ENCODE peak calls at places on chromosomes 11 and 22, in four cellular contexts. One of them, this sample, is unnamed.

GRCh38 chr11:16986434-16987204 is 27.6 kb downstream of the PLEKHA7 start:
- DNase-seq in GM12891: peak
- DNase-seq in prostate gland: peak
- DNase-seq in A549: no peak
- DNase-seq in this sample: no peak

GRCh38 chr22:25334091-25334490 is 114.7 kb downstream of the CRYBB2 start:
- DNase-seq in GM12891: no peak
- DNase-seq in prostate gland: peak
- DNase-seq in A549: peak
- DNase-seq in this sample: peak

GRCh38 chr11:67119577-67120391 is 721 bp downstream of the KDM2A start:
- DNase-seq in GM12891: no peak
- DNase-seq in prostate gland: peak
- DNase-seq in A549: peak
- DNase-seq in this sample: peak

GRCh38 chr22:34976474-34976873 is 89.5 kb upstream of the ISX start:
- DNase-seq in GM12891: no peak
- DNase-seq in prostate gland: no peak
- DNase-seq in A549: no peak
- DNase-seq in this sample: no peak

GRCh38 chr11:18671246-18671645 is 27.3 kb upstream of the TMEM86A start:
- DNase-seq in GM12891: no peak
- DNase-seq in prostate gland: no peak
- DNase-seq in A549: no peak
- DNase-seq in this sample: no peak

GRCh38 chr11:489610-490185 is 17.3 kb downstream of the RNH1 start:
- DNase-seq in GM12891: peak
- DNase-seq in prostate gland: no peak
- DNase-seq in A549: no peak
- DNase-seq in this sample: no peak

GRCh38 chr11:2138075-2138435 is 1.1 kb downstream of the IGF2 start:
- DNase-seq in GM12891: no peak
- DNase-seq in prostate gland: no peak
- DNase-seq in A549: no peak
- DNase-seq in this sample: no peak

GRCh38 chr11:69249641-69250502 is 44.1 kb upstream of the MYEOV start:
- DNase-seq in GM12891: no peak
- DNase-seq in prostate gland: no peak
- DNase-seq in A549: no peak
- DNase-seq in this sample: no peak

GRCh38 chr11:11155962-11156815 is 196.9 kb downstream of the CSNK2A3 start:
- DNase-seq in GM12891: peak
- DNase-seq in prostate gland: no peak
- DNase-seq in A549: peak
- DNase-seq in this sample: peak

GRCh38 chr11:73812234-73812633 is 24.6 kb downstream of the MRPL48 start:
- DNase-seq in GM12891: no peak
- DNase-seq in prostate gland: no peak
- DNase-seq in A549: no peak
- DNase-seq in this sample: no peak
- TF ChIP-seq POLR2A in GM12891: no peak
- TF ChIP-seq POLR2A in prostate gland: no peak
- TF ChIP-seq POLR2A in A549: no peak
- TF ChIP-seq POLR2A in this sample: no peak

GRCh38 chr11:119723243-119723951 is 5.6 kb downstream of the NECTIN1 start:
- DNase-seq in GM12891: no peak
- DNase-seq in prostate gland: no peak
- DNase-seq in A549: no peak
- DNase-seq in this sample: no peak
- TF ChIP-seq POLR2A in GM12891: no peak
- TF ChIP-seq POLR2A in prostate gland: no peak
- TF ChIP-seq POLR2A in A549: no peak
- TF ChIP-seq POLR2A in this sample: no peak

DNA sequence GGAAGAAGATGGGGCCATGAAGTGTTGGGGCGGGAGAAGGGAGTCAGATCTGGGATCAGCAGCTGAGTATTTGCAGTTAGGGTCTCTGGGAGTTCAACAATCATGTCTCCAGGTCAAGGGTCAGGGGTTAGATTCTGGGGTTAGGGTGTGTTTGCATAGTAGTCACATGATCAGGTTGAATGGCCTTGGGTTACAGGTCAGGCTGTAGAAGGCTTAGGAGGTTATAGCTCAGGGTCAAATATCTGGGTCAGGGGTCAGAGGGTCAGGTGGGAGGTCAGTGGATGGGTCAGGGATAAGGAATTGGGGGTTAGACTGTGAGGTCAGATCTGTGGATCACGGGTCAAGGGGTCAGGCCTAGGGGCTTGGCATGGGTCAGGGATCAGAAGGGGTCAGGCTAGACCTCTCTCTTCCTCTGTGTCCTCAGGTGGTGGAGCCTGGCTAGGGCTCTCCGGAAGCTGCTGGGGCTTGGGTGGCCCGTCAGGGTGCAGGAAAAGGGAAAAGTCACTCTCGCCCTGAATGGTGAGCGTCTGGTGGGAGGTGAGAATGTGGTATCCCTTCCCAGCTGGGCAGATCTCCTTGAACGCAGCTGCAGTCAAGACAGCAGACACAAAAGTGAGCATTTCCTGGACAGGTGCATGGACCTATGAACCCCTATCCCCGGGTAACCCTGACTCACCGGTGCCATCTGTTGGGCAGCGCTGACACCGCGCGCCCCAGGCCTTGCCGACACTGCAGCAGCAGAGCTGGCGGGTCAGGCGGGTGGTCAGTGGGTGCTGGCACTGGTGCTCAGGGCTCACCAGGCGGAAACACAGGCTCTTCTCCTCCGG is 6.4 kb downstream of the LTBP3 start:
- DNase-seq in GM12891: no peak
- DNase-seq in prostate gland: no peak
- DNase-seq in A549: peak
- DNase-seq in this sample: peak
- TF ChIP-seq POLR2A in GM12891: no peak
- TF ChIP-seq POLR2A in prostate gland: no peak
- TF ChIP-seq POLR2A in A549: no peak
- TF ChIP-seq POLR2A in this sample: no peak

GRCh38 chr11:47185305-47186075 is 744 bp downstream of the PACSIN3 start:
- DNase-seq in GM12891: no peak
- DNase-seq in prostate gland: peak
- DNase-seq in A549: peak
- DNase-seq in this sample: peak

GRCh38 chr11:47186937-47187681 is 875 bp upstream of the PACSIN3 start:
- DNase-seq in GM12891: peak
- DNase-seq in prostate gland: no peak
- DNase-seq in A549: peak
- DNase-seq in this sample: peak

GRCh38 chr11:47184711-47185304 is 1.4 kb downstream of the PACSIN3 start:
- DNase-seq in GM12891: no peak
- DNase-seq in prostate gland: no peak
- DNase-seq in A549: no peak
- DNase-seq in this sample: no peak

GRCh38 chr11:47187723-47188122 is 1.5 kb upstream of the PACSIN3 start:
- DNase-seq in GM12891: no peak
- DNase-seq in prostate gland: no peak
- DNase-seq in A549: no peak
- DNase-seq in this sample: no peak

DNA sequence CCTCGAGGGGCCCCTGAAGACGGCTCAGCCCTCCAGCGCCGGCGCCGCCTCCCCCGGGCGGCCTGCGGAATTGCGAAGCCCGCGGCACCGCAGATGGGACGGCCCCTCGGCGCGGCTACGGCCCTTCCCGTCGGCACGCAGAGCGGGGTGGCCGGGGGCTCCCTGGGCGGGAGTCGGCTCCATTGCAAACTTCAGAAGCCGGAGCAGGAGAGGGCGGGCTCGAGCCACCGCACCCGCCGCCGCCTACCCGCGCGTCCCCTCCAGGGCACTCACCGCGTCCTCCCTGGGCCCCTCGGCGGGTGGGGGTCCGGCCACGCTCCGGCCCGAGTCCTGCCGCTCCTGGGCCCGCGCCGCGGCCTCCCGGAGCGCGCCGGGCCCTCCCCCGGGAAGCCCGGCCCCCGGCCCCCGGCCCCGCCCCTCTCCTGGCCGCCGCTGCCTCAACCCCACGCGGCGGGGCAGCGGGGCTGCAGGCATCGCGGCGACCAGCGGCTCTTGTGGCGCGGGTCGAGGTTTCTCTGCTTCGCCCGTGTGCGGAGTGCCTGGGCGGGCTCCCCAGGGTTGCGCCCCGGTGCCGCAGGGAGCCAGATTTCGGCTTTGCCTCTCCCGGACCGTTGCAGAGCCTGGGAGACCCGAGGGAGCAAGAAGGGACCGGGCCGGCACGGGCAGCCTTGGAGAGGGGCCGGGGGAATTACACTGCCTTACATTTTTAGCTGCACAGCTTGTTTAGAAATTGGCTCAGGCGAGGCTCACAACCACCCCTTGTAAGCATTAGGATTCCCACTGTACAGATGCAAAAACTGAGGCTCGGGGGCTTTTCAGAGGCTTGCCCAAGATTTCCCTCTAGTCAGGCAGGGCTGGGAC is at the start of gene PACSIN3:
- DNase-seq in GM12891: peak
- DNase-seq in prostate gland: no peak
- DNase-seq in A549: peak
- DNase-seq in this sample: peak
- TF ChIP-seq POLR2A in GM12891: no peak
- TF ChIP-seq POLR2A in prostate gland: peak
- TF ChIP-seq POLR2A in A549: peak
- TF ChIP-seq POLR2A in this sample: no peak

DNA sequence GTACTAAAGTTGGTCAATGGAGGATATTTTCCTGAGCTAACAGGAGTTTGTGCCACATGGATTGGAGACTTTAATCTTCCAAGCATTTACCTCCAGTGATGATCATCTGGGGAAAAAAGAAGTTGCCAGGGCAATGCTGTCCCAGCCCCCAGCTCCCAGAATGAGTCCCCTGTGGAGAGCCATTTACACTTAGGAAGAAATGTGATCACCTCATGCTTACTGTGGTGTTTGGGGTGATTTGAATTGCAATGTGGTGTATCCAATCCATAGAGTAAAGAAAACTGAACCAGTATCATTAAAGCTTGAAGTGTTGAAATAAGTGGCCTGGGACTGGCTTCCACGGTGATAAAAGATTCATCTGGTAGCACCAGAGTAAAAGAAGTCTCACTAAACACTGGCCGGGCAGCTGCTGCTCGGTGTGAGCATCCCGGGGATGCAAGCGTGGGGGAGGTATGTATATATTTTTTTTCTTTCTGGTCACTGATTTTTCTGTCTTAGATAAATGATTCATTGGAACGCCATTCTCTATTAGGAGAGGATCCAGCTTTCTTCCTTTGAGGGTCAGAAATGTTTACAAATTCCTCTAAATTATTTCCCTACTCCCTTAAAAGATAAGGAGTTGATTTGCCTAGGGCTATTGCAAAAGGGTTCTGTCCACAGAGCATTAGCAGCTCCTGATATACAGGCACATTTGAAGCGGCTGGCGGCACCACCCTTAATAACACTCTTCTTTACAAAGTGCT is 117.1 kb upstream of the NTM start:
- DNase-seq in GM12891: no peak
- DNase-seq in prostate gland: no peak
- DNase-seq in A549: no peak
- DNase-seq in this sample: no peak
- TF ChIP-seq POLR2A in GM12891: no peak
- TF ChIP-seq POLR2A in prostate gland: no peak
- TF ChIP-seq POLR2A in A549: no peak
- TF ChIP-seq POLR2A in this sample: no peak